ENCODE peak calls at places on chromosomes 1 and 21, in six cellular contexts. H is stromal cell of bone marrow, A is NB4, F is lung, R is Daoy, K is RWPE1. W is an unnamed sample.

GRCh38 chr1:68954841-68955240 is 458.0 kb upstream of the DEPDC1 start:
- DNase-seq in F (no peak), R (peak), A (no peak), H (peak), K (peak), W (no peak)

GRCh38 chr1:162168261-162168660 is 98.8 kb downstream of the NOS1AP start:
- DNase-seq in K (no peak), A (no peak), F (no peak), R (no peak), H (no peak), W (no peak)

GRCh38 chr1:30734106-30734505 is 10.7 kb upstream of the MATN1 start:
- DNase-seq in H (no peak), K (no peak), F (no peak), R (no peak), A (no peak), W (no peak)

GRCh38 chr1:30101477-30102227 is 621.7 kb downstream of the MATN1 start:
- DNase-seq in A (no peak), F (no peak), K (peak), H (no peak), R (peak), W (no peak)

GRCh38 chr1:27403065-27403726 is 10.8 kb downstream of the GPR3 start:
- DNase-seq in F (peak), H (peak), R (peak), K (no peak), A (peak), W (peak)

GRCh38 chr1:183203094-183203493 is 17.0 kb downstream of the LAMC2 start:
- DNase-seq in H (no peak), F (no peak), R (no peak), K (no peak), A (peak), W (no peak)

GRCh38 chr1:162674018-162674608 is 41.8 kb downstream of the DDR2 start:
- DNase-seq in K (no peak), H (no peak), A (no peak), F (no peak), R (peak), W (peak)

GRCh38 chr1:155177918-155178281 is 4.3 kb downstream of the TRIM46 start:
- DNase-seq in F (no peak), K (no peak), A (no peak), H (no peak), R (no peak), W (no peak)

GRCh38 chr1:112614460-112615065 is 4.4 kb downstream of the ST7L start:
- DNase-seq in H (peak), R (peak), K (no peak), A (peak), F (no peak), W (no peak)

GRCh38 chr21:46425061-46425460 is 33.6 kb upstream of the DIP2A start:
- DNase-seq in H (no peak), K (no peak), A (no peak), F (no peak), R (no peak), W (no peak)

GRCh38 chr1:19606817-19607706 is 37.0 kb upstream of the NBL1 start:
- DNase-seq in F (no peak), H (no peak), A (no peak), R (no peak), K (no peak), W (no peak)

GRCh38 chr21:25885880-25886279 is 151.1 kb downstream of the GABPA start:
- DNase-seq in R (no peak), F (no peak), A (no peak), H (no peak), K (no peak), W (no peak)

GRCh38 chr1:12316331-12316730 is 86.5 kb downstream of the VPS13D start:
- DNase-seq in H (peak), A (no peak), R (no peak), K (no peak), F (no peak), W (no peak)

GRCh38 chr1:219834247-219834917 is 94.0 kb downstream of the SLC30A10 start:
- DNase-seq in K (no peak), R (no peak), A (no peak), F (no peak), H (no peak), W (no peak)

GRCh38 chr1:8222789-8223188 is 95.1 kb upstream of the SLC45A1 start:
- DNase-seq in A (no peak), F (no peak), K (no peak), H (no peak), R (no peak), W (no peak)

GRCh38 chr1:236603896-236604217 is 459 bp downstream of the HEATR1 start:
- DNase-seq in K (peak), F (no peak), H (no peak), A (no peak), R (peak), W (no peak)

GRCh38 chr21:43211085-43212071 is 42.6 kb downstream of the CRYAA start:
- DNase-seq in K (no peak), H (no peak), F (peak), R (no peak), A (no peak), W (no peak)

GRCh38 chr1:51661081-51661518 is 44.2 kb downstream of the OSBPL9 start:
- DNase-seq in K (peak), F (no peak), A (no peak), H (peak), R (peak), W (no peak)

GRCh38 chr1:241639040-241639652 is 1.0 kb downstream of the CHML start:
- DNase-seq in K (no peak), R (no peak), F (peak), A (peak), H (no peak), W (no peak)

GRCh38 chr1:111045033-111045722 is 81.5 kb upstream of the LRIF1 start:
- DNase-seq in H (peak), R (no peak), A (no peak), K (no peak), F (no peak), W (no peak)

GRCh38 chr1:115977481-115978258 is 1.4 kb downstream of the SLC22A15 start:
- DNase-seq in F (peak), A (peak), R (peak), K (peak), H (peak), W (no peak)

GRCh38 chr1:156122519-156123355 is 8.2 kb downstream of the LMNA start:
- DNase-seq in A (no peak), F (peak), R (peak), K (no peak), H (peak), W (no peak)

GRCh38 chr1:74822851-74823443 is 90.0 kb downstream of the TYW3 start:
- DNase-seq in H (no peak), R (no peak), F (no peak), K (no peak), A (no peak), W (no peak)

GRCh38 chr1:246875041-246876026 is 56.4 kb downstream of the AHCTF1 start:
- DNase-seq in A (no peak), H (peak), F (no peak), R (peak), K (peak), W (no peak)

GRCh38 chr1:204225841-204226745 is 12.3 kb upstream of the GOLT1A start:
- DNase-seq in R (peak), F (no peak), A (peak), K (peak), H (no peak), W (no peak)

GRCh38 chr1:105556266-105556665 is 1500.2 kb upstream of the PRMT6 start:
- DNase-seq in F (no peak), K (no peak), R (no peak), A (no peak), H (no peak), W (no peak)

GRCh38 chr1:246565751-246566127 is 322 bp downstream of the TFB2M start:
- DNase-seq in A (no peak), R (no peak), H (no peak), K (peak), F (no peak), W (no peak)

GRCh38 chr1:8154621-8155052 is 128.5 kb upstream of the ERRFI1 start:
- DNase-seq in F (no peak), R (peak), H (no peak), K (peak), A (no peak), W (no peak)

GRCh38 chr1:23980725-23981063 is 567 bp upstream of the SRSF10 start:
- DNase-seq in H (peak), A (peak), R (peak), F (no peak), K (peak), W (no peak)

GRCh38 chr21:44950351-44950750 is 10.5 kb downstream of the SLX9 start:
- DNase-seq in A (no peak), F (no peak), H (no peak), R (no peak), K (no peak), W (no peak)

GRCh38 chr1:240278082-240278481 is 186.4 kb downstream of the FMN2 start:
- DNase-seq in A (no peak), R (no peak), K (no peak), H (no peak), F (no peak), W (no peak)

GRCh38 chr1:220708929-220709801 is 19.0 kb downstream of the C1orf115 start:
- DNase-seq in F (no peak), H (no peak), A (no peak), R (no peak), K (no peak), W (no peak)

GRCh38 chr1:53024117-53024516 is 37.9 kb upstream of the PODN start:
- DNase-seq in F (no peak), K (no peak), A (no peak), H (no peak), R (no peak), W (no peak)